ENCODE peak calls at places on chromosomes 3 and 15, in eight cellular contexts. V is IMR-90, T is iris pigment epithelial cell, Q is GM23338, Y is fibroblast of pulmonary artery, M is globus pallidus, S is T-helper 2 cell, W is left ventricle myocardium inferior. H is an unnamed sample.

GRCh38 chr3:182910939-182911781 is 69.2 kb downstream of the DCUN1D1 start:
- DNase-seq in V (no peak), T (peak), Q (no peak), Y (no peak), M (no peak), S (peak), W (no peak), H (no peak)

GRCh38 chr15:76312540-76313174 is 1.4 kb upstream of the ETFA start:
- DNase-seq in V (peak), T (no peak), Q (no peak), Y (peak), M (no peak), S (no peak), W (no peak), H (no peak)

GRCh38 chr3:121482651-121483050 is 63.1 kb downstream of the POLQ start:
- DNase-seq in V (peak), T (peak), Q (no peak), Y (peak), M (no peak), S (no peak), W (no peak), H (no peak)

GRCh38 chr15:75195122-75195765 is 6.4 kb upstream of the C15orf39 start:
- DNase-seq in V (no peak), T (no peak), Q (peak), Y (no peak), M (peak), S (no peak), W (no peak), H (peak)

GRCh38 chr3:78645628-78646310 is 1122.0 kb downstream of the ROBO1 start:
- DNase-seq in V (peak), T (peak), Q (peak), Y (peak), M (peak), S (peak), W (no peak), H (peak)

GRCh38 chr15:38130739-38131498 is 121.7 kb upstream of the SPRED1 start:
- DNase-seq in V (peak), T (peak), Q (peak), Y (peak), M (peak), S (peak), W (peak), H (peak)

GRCh38 chr15:67093146-67093874 is 27.9 kb downstream of the SMAD3 start:
- DNase-seq in V (no peak), T (no peak), Q (no peak), Y (no peak), M (peak), S (no peak), W (peak), H (peak)

GRCh38 chr3:11791339-11792200 is 55.1 kb downstream of the TAMM41 start:
- DNase-seq in V (no peak), T (no peak), Q (no peak), Y (no peak), M (no peak), S (no peak), W (no peak), H (no peak)

GRCh38 chr15:94397377-94397776 is 166.0 kb downstream of the MCTP2 start:
- DNase-seq in V (no peak), T (no peak), Q (no peak), Y (peak), M (no peak), S (no peak), W (no peak), H (no peak)

GRCh38 chr3:74145277-74145676 is 469.2 kb downstream of the CNTN3 start:
- DNase-seq in V (no peak), T (no peak), Q (no peak), Y (no peak), M (no peak), S (no peak), W (no peak), H (no peak)

GRCh38 chr15:31440754-31441298 is 114.2 kb downstream of the KLF13 start:
- DNase-seq in V (peak), T (peak), Q (peak), Y (peak), M (peak), S (peak), W (peak), H (peak)

GRCh38 chr3:194098036-194098871 is 37.7 kb upstream of the HES1 start:
- DNase-seq in V (no peak), T (no peak), Q (no peak), Y (peak), M (no peak), S (no peak), W (no peak), H (no peak)

GRCh38 chr3:47370887-47371697 is 9.7 kb upstream of the PTPN23 start:
- DNase-seq in V (no peak), T (no peak), Q (peak), Y (peak), M (no peak), S (peak), W (no peak), H (no peak)

GRCh38 chr3:126618760-126619159 is 36.2 kb downstream of the TXNRD3 start:
- DNase-seq in V (no peak), T (no peak), Q (no peak), Y (no peak), M (no peak), S (no peak), W (no peak), H (no peak)

GRCh38 chr15:44087578-44088190 is 107.4 kb downstream of the FRMD5 start:
- DNase-seq in V (peak), T (peak), Q (no peak), Y (peak), M (no peak), S (no peak), W (no peak), H (no peak)

GRCh38 chr3:16085884-16086608 is 88.4 kb upstream of the GALNT15 start:
- DNase-seq in V (no peak), T (peak), Q (peak), Y (peak), M (peak), S (no peak), W (peak), H (peak)

GRCh38 chr3:171898192-171898591 is 55.0 kb downstream of the TMEM212 start:
- DNase-seq in V (no peak), T (no peak), Q (no peak), Y (no peak), M (no peak), S (no peak), W (no peak), H (no peak)

GRCh38 chr3:14793126-14793857 is 25.5 kb upstream of the FGD5 start:
- DNase-seq in V (no peak), T (no peak), Q (no peak), Y (no peak), M (no peak), S (no peak), W (peak), H (no peak)

GRCh38 chr3:25472747-25473146 is 44.7 kb downstream of the RARB start:
- DNase-seq in V (no peak), T (no peak), Q (no peak), Y (no peak), M (no peak), S (no peak), W (no peak), H (no peak)

GRCh38 chr15:35206060-35206675 is 121.1 kb upstream of the NANOGP8 start:
- DNase-seq in V (peak), T (peak), Q (peak), Y (peak), M (no peak), S (peak), W (no peak), H (no peak)

GRCh38 chr15:55659481-55659880 is 71.3 kb upstream of the PYGO1 start:
- DNase-seq in V (no peak), T (no peak), Q (no peak), Y (no peak), M (no peak), S (no peak), W (no peak), H (no peak)

GRCh38 chr3:43061101-43061895 is 44.6 kb downstream of the POMGNT2 start:
- DNase-seq in V (no peak), T (no peak), Q (no peak), Y (no peak), M (no peak), S (no peak), W (no peak), H (no peak)

GRCh38 chr3:127045435-127046045 is 62.6 kb downstream of the PLXNA1 start:
- DNase-seq in V (no peak), T (no peak), Q (no peak), Y (no peak), M (no peak), S (no peak), W (no peak), H (no peak)

GRCh38 chr3:194537732-194538247 is 51.0 kb upstream of the ATP13A3 start:
- DNase-seq in V (peak), T (peak), Q (no peak), Y (peak), M (no peak), S (no peak), W (no peak), H (no peak)

GRCh38 chr3:196238612-196239190 is 22.4 kb downstream of the SLC51A start:
- DNase-seq in V (peak), T (peak), Q (no peak), Y (no peak), M (no peak), S (no peak), W (no peak), H (no peak)

GRCh38 chr15:82680200-82681102 is 29.2 kb downstream of the AP3B2 start:
- DNase-seq in V (no peak), T (no peak), Q (peak), Y (no peak), M (no peak), S (peak), W (no peak), H (no peak)

H was measured in midbrain.